ENCODE peak calls at places on chromosome 13, in ten cellular contexts. B is H9; T is NCI-H226; P is iPS DF 6.9; K is thoracic aorta; V is activated naive CD4-positive, alpha-beta T cell treated with anti-CD3 and anti-CD28 coated beads for 36 hours; G is Caki2; Y is breast epithelium; U is stimulated activated CD4-positive, alpha-beta T cell treated with anti-CD3 and anti-CD28 coated beads, Interleukin-15, amount 100 ng/mL, for 1 hour; W is heart right ventricle. X is an unnamed sample.

GRCh38 chr13:38334845-38335244 is 14.8 kb upstream of the UFM1 start:
- DNase-seq in K (no peak), T (no peak), Y (no peak), U (no peak), V (no peak), G (no peak), W (no peak), P (no peak), B (no peak), X (no peak)

GRCh38 chr13:94860981-94861407 is 148.6 kb upstream of the SOX21 start:
- DNase-seq in T (no peak), V (no peak), U (no peak), W (no peak), G (no peak), Y (no peak), K (no peak), B (no peak), P (no peak), X (no peak)

GRCh38 chr13:40910324-40911050 is 108.6 kb downstream of the ELF1 start:
- DNase-seq in P (no peak), T (peak), W (no peak), K (no peak), U (no peak), G (no peak), B (no peak), V (peak), Y (no peak), X (no peak)

GRCh38 chr13:75326173-75327131 is 155.5 kb downstream of the TBC1D4 start:
- DNase-seq in Y (no peak), G (no peak), U (peak), V (peak), K (no peak), T (peak), P (no peak), W (no peak), B (no peak), X (no peak)

GRCh38 chr13:60331249-60332012 is 65.6 kb upstream of the TDRD3 start:
- DNase-seq in V (no peak), U (no peak), T (no peak), K (no peak), B (no peak), W (no peak), G (no peak), Y (no peak), P (no peak), X (no peak)

GRCh38 chr13:20960663-20961309 is 58.2 kb upstream of the XPO4 start:
- DNase-seq in G (no peak), Y (no peak), U (no peak), V (no peak), T (no peak), P (no peak), B (no peak), K (no peak), W (no peak), X (no peak)

GRCh38 chr13:33445024-33445423 is 159.5 kb upstream of the STARD13 start:
- DNase-seq in P (no peak), Y (no peak), U (no peak), G (no peak), W (no peak), T (no peak), K (no peak), V (no peak), B (no peak), X (no peak)

GRCh38 chr13:99436013-99436412 is 65.3 kb upstream of the TM9SF2 start:
- DNase-seq in G (peak), V (peak), W (no peak), T (no peak), U (no peak), K (no peak), Y (no peak), B (no peak), P (no peak), X (no peak)

GRCh38 chr13:53010374-53011105 is 18.1 kb upstream of the OLFM4 start:
- DNase-seq in B (no peak), K (no peak), G (no peak), W (no peak), Y (no peak), U (no peak), T (no peak), V (no peak), P (no peak), X (no peak)

GRCh38 chr13:26220575-26220974 is 1.5 kb downstream of the RNF6 start:
- DNase-seq in P (no peak), V (no peak), T (no peak), W (no peak), Y (no peak), U (no peak), B (no peak), G (peak), K (no peak), X (no peak)

GRCh38 chr13:90690458-90691063 is 656.9 kb upstream of the MIR17HG start:
- DNase-seq in K (no peak), V (no peak), G (no peak), W (no peak), P (no peak), U (no peak), T (peak), B (no peak), Y (no peak), X (no peak)

GRCh38 chr13:94431569-94431968 is 47.9 kb downstream of the DCT start:
- DNase-seq in P (no peak), G (no peak), U (no peak), T (no peak), B (no peak), Y (no peak), K (no peak), V (no peak), W (no peak), X (no peak)

X was measured in neural progenitor cell.